ENCODE peak calls at places on chromosomes 1 and 21, in seven cellular contexts. B is OCI-LY7, X is GM23338, S is HCT116, D is PC-3, O is MM.1S, L is GM23248. H is an unnamed sample.

GRCh38 chr1:192126030-192126619 is 32.1 kb upstream of the RGS18 start:
- DNase-seq in L (no peak), X (peak), D (no peak), B (no peak), S (no peak), O (peak), H (no peak)

GRCh38 chr1:17654519-17654918 is 100.6 kb upstream of the ACTL8 start:
- DNase-seq in S (no peak), B (no peak), D (no peak), O (no peak), L (no peak), X (no peak), H (no peak)

GRCh38 chr1:80248886-80249285 is 1242.4 kb upstream of the ADGRL4 start:
- DNase-seq in D (peak), B (no peak), S (no peak), L (peak), X (no peak), O (no peak), H (no peak)

GRCh38 chr1:85278853-85279314 is 2.5 kb upstream of the BCL10 start:
- DNase-seq in O (no peak), X (no peak), L (peak), D (peak), B (no peak), S (peak), H (no peak)

GRCh38 chr1:205680073-205680851 is at the start of gene SLC45A3:
- DNase-seq in X (peak), L (peak), O (peak), D (peak), B (peak), S (no peak), H (peak)

GRCh38 chr1:158943059-158943458 is 11.7 kb downstream of the PYHIN1 start:
- DNase-seq in S (no peak), O (no peak), X (no peak), B (no peak), L (peak), D (peak), H (no peak)

GRCh38 chr1:24914226-24915069 is 15.6 kb downstream of the RUNX3 start:
- DNase-seq in S (no peak), B (no peak), O (no peak), D (peak), X (no peak), L (peak), H (no peak)

GRCh38 chr1:40411294-40411693 is 37.8 kb downstream of the SMAP2 start:
- DNase-seq in B (no peak), S (no peak), L (no peak), O (no peak), D (no peak), X (no peak), H (no peak)

GRCh38 chr1:83747853-83748482 is 251.0 kb downstream of the TTLL7 start:
- DNase-seq in B (no peak), D (no peak), L (no peak), S (no peak), X (no peak), O (no peak), H (peak)

GRCh38 chr21:21137986-21138385 is 139.8 kb downstream of the NCAM2 start:
- DNase-seq in L (no peak), S (no peak), X (no peak), B (no peak), O (no peak), D (no peak), H (no peak)

GRCh38 chr1:230268371-230269170 is 157.6 kb downstream of the PGBD5 start:
- DNase-seq in O (peak), B (no peak), X (peak), S (peak), D (peak), L (peak), H (peak)

GRCh38 chr1:11134352-11135266 is 34.9 kb upstream of the EXOSC10 start:
- DNase-seq in B (no peak), L (peak), O (no peak), S (no peak), X (no peak), D (peak), H (no peak)

GRCh38 chr21:38476385-38476784 is 21.9 kb downstream of the ERG start:
- DNase-seq in O (no peak), S (no peak), X (no peak), D (no peak), L (no peak), B (no peak), H (no peak)

GRCh38 chr1:2318294-2319278 is 72.8 kb downstream of the MORN1 start:
- DNase-seq in X (no peak), S (no peak), O (no peak), B (no peak), D (no peak), L (no peak), H (no peak)

GRCh38 chr21:25329227-25329626 is 278.1 kb downstream of the MRPL39 start:
- DNase-seq in B (no peak), O (no peak), X (no peak), D (peak), S (no peak), L (peak), H (no peak)

GRCh38 chr1:24201941-24202440 is 14.9 kb upstream of the IFNLR1 start:
- DNase-seq in S (peak), X (peak), B (peak), D (peak), L (peak), O (peak), H (peak)

GRCh38 chr1:204975568-204976235 is 67.3 kb upstream of the CNTN2 start:
- DNase-seq in S (peak), X (peak), D (peak), O (peak), B (peak), L (peak), H (peak)

GRCh38 chr21:43718872-43719747 is at the start of gene PDXK:
- DNase-seq in L (peak), X (peak), D (peak), S (peak), O (peak), B (peak), H (peak)

GRCh38 chr1:23632479-23633160 is 59.0 kb upstream of the RPL11 start:
- DNase-seq in O (no peak), X (no peak), D (no peak), L (no peak), B (no peak), S (no peak), H (no peak)

GRCh38 chr1:170049191-170049800 is 25.2 kb downstream of the KIFAP3 start:
- DNase-seq in B (no peak), X (no peak), O (no peak), L (no peak), S (no peak), D (no peak), H (no peak)

GRCh38 chr1:5617179-5618015 is 374.8 kb downstream of the NPHP4 start:
- DNase-seq in B (no peak), L (no peak), D (no peak), S (no peak), O (no peak), X (no peak), H (no peak)

GRCh38 chr1:184030433-184031126 is 6.9 kb downstream of the COLGALT2 start:
- DNase-seq in S (no peak), X (no peak), L (peak), D (peak), O (no peak), B (no peak), H (no peak)

GRCh38 chr1:13549021-13549420 is 34.6 kb upstream of the PDPN start:
- DNase-seq in S (no peak), X (no peak), B (no peak), L (no peak), O (no peak), D (no peak), H (no peak)

GRCh38 chr1:35844826-35845225 is 37.0 kb downstream of the AGO4 start:
- DNase-seq in L (no peak), X (no peak), O (no peak), S (no peak), D (no peak), B (no peak), H (no peak)

GRCh38 chr1:59071289-59071688 is 225.6 kb upstream of the FGGY start:
- DNase-seq in X (no peak), D (no peak), B (no peak), S (no peak), O (peak), L (no peak), H (no peak)

GRCh38 chr21:38897532-38898421 is 92.0 kb downstream of the ETS2 start:
- DNase-seq in S (no peak), B (peak), X (no peak), O (peak), D (no peak), L (no peak), H (no peak)

GRCh38 chr1:53471000-53471399 is 11.8 kb downstream of the DMRTB1 start:
- DNase-seq in X (no peak), S (no peak), O (no peak), L (no peak), B (no peak), D (no peak), H (no peak)
- TF ChIP-seq EZH2phosphoT487 in X (no peak), S (no peak), O (no peak), L (no peak), B (no peak), D (no peak), H (no peak)

DNA sequence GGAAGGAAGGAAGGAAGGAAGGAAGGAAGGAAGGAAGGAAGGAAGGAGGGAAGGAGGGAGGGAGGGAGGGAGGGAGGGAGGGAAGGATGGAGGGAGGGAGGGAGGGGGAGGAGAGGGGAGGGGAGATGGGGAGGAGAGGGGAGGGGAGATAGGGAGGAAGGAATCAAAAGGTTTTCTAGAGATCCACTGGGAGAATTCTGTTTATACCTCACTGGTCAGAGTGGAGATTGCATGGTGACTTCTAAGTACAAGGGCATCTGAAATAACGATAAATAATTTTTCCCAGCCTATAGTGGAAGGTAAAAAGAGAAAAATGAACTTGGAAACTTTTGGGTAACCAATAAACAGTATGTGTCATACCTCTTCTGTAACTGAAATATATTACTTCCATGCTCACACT is 10.2 kb upstream of the FMO2 start:
- DNase-seq in S (no peak), B (no peak), D (no peak), O (no peak), L (no peak), X (no peak), H (no peak)
- H3K4me2 ChIP-seq in S (no peak), B (no peak), D (no peak), O (no peak), L (no peak), X (no peak), H (no peak)

DNA sequence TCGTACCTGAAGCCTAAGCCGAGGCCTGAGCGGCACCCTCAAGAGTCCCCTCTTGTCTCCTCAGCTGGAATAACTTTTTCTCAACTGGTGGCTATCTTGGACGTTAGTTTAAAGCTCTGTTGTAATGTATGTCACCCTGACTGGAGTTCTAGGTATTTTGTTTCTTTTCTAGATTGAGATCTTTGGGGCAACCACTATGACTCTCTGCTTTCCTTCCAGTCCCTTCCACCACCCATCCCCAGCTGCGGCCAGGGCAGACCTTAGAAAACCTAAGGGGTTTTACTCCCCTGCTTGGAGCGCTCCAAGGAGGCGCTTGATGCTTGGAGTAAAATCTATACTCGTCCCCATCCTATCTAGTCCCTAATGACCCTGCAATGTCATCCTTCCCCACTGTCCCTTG is 74.6 kb upstream of the MRPS6 start:
- DNase-seq in X (no peak), S (no peak), O (no peak), B (no peak), D (no peak), L (no peak), H (no peak)
- H2AFZ ChIP-seq in X (no peak), S (no peak), O (no peak), B (no peak), D (no peak), L (no peak), H (no peak)

GRCh38 chr1:118659646-118660045 is 328.5 kb downstream of the TBX15 start:
- DNase-seq in L (peak), S (no peak), D (no peak), X (no peak), B (no peak), O (no peak), H (peak)
- TF ChIP-seq EZH2phosphoT487 in L (no peak), S (no peak), D (no peak), X (no peak), B (no peak), O (no peak), H (no peak)

GRCh38 chr1:111196213-111196612 is 4.2 kb downstream of the DENND2D start:
- DNase-seq in S (no peak), O (no peak), L (no peak), B (no peak), X (no peak), D (no peak), H (no peak)
- H3K4me2 ChIP-seq in S (no peak), O (no peak), L (no peak), B (no peak), X (no peak), D (no peak), H (no peak)

GRCh38 chr1:109197163-109198042 is 16.3 kb upstream of the SARS1 start:
- DNase-seq in S (peak), L (peak), D (peak), B (no peak), X (no peak), O (no peak), H (no peak)
- H2AFZ ChIP-seq in S (peak), L (no peak), D (peak), B (no peak), X (peak), O (no peak), H (peak)

GRCh38 chr1:155195201-155196102 is 12.2 kb downstream of the THBS3 start:
- DNase-seq in B (no peak), X (peak), D (no peak), O (no peak), S (no peak), L (peak), H (no peak)

GRCh38 chr1:155196103-155196892 is 11.4 kb downstream of the THBS3 start:
- DNase-seq in L (peak), O (no peak), B (no peak), D (no peak), X (peak), S (no peak), H (peak)

GRCh38 chr1:155191904-155192303 is 15.8 kb downstream of the THBS3 start:
- DNase-seq in D (no peak), S (no peak), O (no peak), B (no peak), X (no peak), L (no peak), H (no peak)

GRCh38 chr1:155193275-155193990 is 14.3 kb downstream of the THBS3 start:
- DNase-seq in B (peak), S (peak), L (peak), D (peak), X (peak), O (peak), H (peak)

DNA sequence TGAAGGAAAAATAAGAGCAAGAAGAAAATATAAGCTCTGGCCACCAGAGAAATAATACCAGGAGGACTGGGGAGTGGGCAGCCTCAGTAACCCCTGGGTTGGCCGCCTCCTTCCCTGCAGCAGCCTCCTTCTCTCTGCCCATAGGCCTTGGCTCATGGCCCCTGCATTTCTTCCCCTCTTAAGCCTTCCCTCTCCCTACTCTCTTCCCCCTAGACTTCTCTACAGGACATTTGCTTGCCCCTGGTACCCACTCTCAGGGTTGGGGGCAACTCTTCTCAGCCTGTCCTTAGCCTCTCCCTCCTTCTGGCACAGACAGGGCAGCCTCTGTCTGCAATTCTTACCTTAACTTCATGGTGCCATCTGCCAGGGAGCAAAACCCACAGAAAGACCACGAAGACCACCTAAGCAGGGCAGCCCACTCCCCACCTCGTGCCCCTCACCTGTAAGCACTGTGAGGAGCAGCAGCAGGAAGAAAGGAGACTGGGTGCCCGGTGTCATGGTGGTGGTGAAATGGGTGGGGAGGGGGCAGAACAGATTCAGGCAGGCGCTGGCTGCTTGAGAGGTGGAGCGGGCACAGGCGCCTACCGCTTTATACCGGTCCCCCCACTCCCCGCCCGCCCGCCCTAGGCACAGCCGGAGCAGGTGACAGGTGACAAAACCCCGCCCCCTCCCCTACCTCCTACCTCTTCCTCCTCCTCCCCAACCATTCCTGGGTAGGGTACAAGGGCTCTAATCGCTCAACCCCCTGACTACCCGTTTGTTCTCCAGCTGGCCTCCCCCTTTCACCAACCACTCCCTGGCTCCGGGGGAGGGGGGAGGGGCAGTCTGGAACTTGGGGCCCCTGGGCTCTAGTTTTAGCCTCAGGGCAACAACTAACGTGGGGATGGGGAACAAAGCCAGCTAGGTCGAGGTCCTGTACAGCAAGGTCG is 15.1 kb downstream of the THBS3 start:
- DNase-seq in X (peak), B (no peak), L (no peak), D (peak), S (no peak), O (no peak), H (peak)
- TF ChIP-seq EZH2phosphoT487 in X (no peak), B (no peak), L (no peak), D (no peak), S (no peak), O (no peak), H (no peak)

DNA sequence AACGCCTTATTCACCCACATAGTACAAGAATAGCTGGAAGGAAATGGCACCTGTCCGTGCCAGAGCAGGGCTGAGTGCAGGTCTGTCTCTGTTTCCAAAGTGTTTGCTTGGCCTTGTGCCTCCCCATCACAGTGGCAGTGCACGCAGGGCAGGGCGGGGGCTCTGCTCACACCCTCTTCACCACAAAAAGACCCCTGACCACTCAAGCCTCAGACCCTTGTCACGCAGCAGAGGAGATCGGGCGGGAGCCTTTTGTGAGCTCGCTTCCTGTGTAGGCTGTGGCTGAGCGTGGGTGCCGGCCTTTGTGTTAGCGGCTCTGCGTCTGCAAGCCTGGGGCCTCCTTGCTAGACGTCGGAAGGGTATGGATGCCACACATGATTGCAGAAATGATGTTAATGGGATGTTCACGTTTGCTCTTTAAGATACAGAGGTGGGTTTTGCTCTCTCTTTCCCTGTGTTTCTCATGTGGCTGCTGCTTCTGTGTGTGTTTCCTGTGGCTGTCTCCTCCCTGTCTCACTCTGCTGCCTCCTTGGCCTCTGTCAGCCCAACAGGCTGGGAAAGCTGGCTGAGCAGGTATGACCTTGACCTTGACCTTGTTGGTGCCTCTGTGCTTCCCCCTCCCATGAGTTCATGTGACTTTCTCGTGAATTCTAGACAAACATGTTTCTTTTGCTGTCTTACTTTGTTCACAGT is 45.4 kb downstream of the S100B start:
- DNase-seq in O (no peak), X (no peak), S (no peak), D (no peak), L (no peak), B (peak), H (no peak)
- H3K4me2 ChIP-seq in O (no peak), X (no peak), S (no peak), D (no peak), L (no peak), B (peak), H (no peak)

GRCh38 chr1:14746393-14746792 is 147.9 kb downstream of the KAZN start:
- DNase-seq in O (no peak), D (no peak), S (no peak), L (no peak), X (no peak), B (no peak), H (no peak)

GRCh38 chr1:14745321-14745720 is 146.8 kb downstream of the KAZN start:
- DNase-seq in D (no peak), L (no peak), O (no peak), X (no peak), S (no peak), B (no peak), H (no peak)

GRCh38 chr1:14748977-14749376 is 150.5 kb downstream of the KAZN start:
- DNase-seq in S (no peak), O (no peak), B (no peak), D (no peak), X (no peak), L (no peak), H (no peak)

GRCh38 chr1:14743368-14743767 is 144.9 kb downstream of the KAZN start:
- DNase-seq in S (no peak), O (no peak), B (no peak), L (no peak), X (no peak), D (no peak), H (no peak)

GRCh38 chr1:14745815-14746214 is 147.3 kb downstream of the KAZN start:
- DNase-seq in O (no peak), L (peak), S (no peak), D (no peak), X (no peak), B (no peak), H (no peak)
- H2AFZ ChIP-seq in O (no peak), L (no peak), S (no peak), D (no peak), X (no peak), B (no peak), H (no peak)

DNA sequence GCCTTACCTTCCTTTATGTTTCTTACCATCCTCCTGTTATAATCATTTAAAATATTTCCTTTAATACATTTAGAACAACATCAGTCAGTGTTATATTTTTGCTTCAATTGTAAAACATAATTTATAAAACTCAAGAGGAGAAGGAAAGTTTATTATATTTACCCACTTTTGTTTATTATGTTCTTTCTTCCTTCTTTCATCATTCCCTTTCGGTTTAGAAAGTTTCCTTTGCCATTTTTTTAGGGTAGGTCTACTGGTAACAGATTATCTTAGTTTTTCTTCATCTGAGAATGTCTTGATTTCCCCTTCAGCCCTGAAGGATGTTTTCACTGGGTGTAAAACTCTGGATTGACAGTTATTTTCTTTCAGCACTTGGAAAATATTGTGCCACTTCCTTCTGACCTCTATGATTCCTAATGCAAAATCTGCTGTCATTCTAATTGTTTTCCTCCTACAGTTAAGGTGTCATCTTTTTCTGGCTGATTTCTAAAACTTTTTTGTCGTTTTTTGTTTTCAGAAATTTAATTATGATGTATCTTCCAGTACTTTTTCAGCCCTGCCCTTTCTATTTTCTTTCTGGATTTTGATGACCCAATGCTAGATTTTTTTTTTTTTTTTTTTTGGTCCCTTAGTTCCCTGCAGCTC is 25.0 kb downstream of the PTPN22 start:
- DNase-seq in S (no peak), L (peak), X (no peak), D (no peak), O (no peak), B (no peak), H (no peak)
- TF ChIP-seq EZH2phosphoT487 in S (no peak), L (no peak), X (no peak), D (no peak), O (no peak), B (no peak), H (no peak)